ENCODE peak calls at places on chromosomes 16 and 17, in ten cellular contexts. Z, X, W, K, T, S, F, P, L and D are unnamed samples. For H3K36me3 and H3K27me3, the result is how much of the 10 kb centered on the place peaks cover.

GRCh38 chr17:48603959-48604769 is 622 bp downstream of the HOXB6 start:
- DNase-seq in Z (peak), X (no peak), W (no peak), K (no peak), T (peak), S (peak), F (no peak), P (no peak), L (no peak), D (no peak)

GRCh38 chr17:8153957-8154607 is 1.9 kb upstream of the PER1 start:
- DNase-seq in Z (peak), X (peak), W (peak), K (peak), T (peak), S (peak), F (peak), P (peak), L (peak), D (peak)

GRCh38 chr16:88975511-88976061 is 1.4 kb downstream of the CBFA2T3 start:
- DNase-seq in Z (peak), X (no peak), W (no peak), K (no peak), T (no peak), S (no peak), F (no peak), P (peak), L (no peak), D (no peak)

GRCh38 chr17:47990962-47991731 is 20.2 kb downstream of the CDK5RAP3 start:
- DNase-seq in Z (no peak), X (no peak), W (no peak), K (peak), T (no peak), S (peak), F (no peak), P (no peak), L (no peak), D (no peak)

GRCh38 chr16:47666434-47666833 is 205.3 kb downstream of the PHKB start:
- DNase-seq in Z (no peak), X (no peak), W (no peak), K (no peak), T (no peak), S (no peak), F (no peak), P (no peak), L (no peak), D (no peak)

GRCh38 chr16:86669937-86670772 is 91.8 kb downstream of the FOXL1 start:
- DNase-seq in Z (no peak), X (no peak), W (no peak), K (no peak), T (no peak), S (no peak), F (no peak), P (peak), L (peak), D (peak)

GRCh38 chr16:85123891-85124635 is 11.8 kb upstream of the CIBAR2 start:
- DNase-seq in Z (no peak), X (no peak), W (no peak), K (no peak), T (peak), S (peak), F (no peak), P (peak), L (peak), D (no peak)

GRCh38 chr17:10875411-10875810 is 37.5 kb upstream of the PIRT start:
- DNase-seq in Z (peak), X (no peak), W (no peak), K (no peak), T (peak), S (peak), F (no peak), P (no peak), L (no peak), D (no peak)

GRCh38 chr17:28227278-28228108 is 91.5 kb upstream of the TMEM97 start:
- DNase-seq in Z (no peak), X (no peak), W (peak), K (peak), T (peak), S (peak), F (peak), P (no peak), L (no peak), D (no peak)

GRCh38 chr16:23509763-23510153 is 536 bp downstream of the GGA2 start:
- DNase-seq in Z (peak), X (peak), W (no peak), K (no peak), T (no peak), S (peak), F (no peak), P (peak), L (no peak), D (no peak)

GRCh38 chr17:48225725-48226567 is 118.4 kb downstream of the SNX11 start:
- DNase-seq in Z (no peak), X (no peak), W (no peak), K (no peak), T (no peak), S (no peak), F (no peak), P (no peak), L (no peak), D (no peak)

GRCh38 chr16:17370233-17371013 is 100.3 kb downstream of the XYLT1 start:
- DNase-seq in Z (no peak), X (no peak), W (no peak), K (no peak), T (no peak), S (no peak), F (no peak), P (no peak), L (no peak), D (no peak)

GRCh38 chr16:55035037-55035436 is 104.4 kb downstream of the IRX5 start:
- DNase-seq in Z (peak), X (no peak), W (peak), K (peak), T (peak), S (peak), F (no peak), P (no peak), L (no peak), D (no peak)

GRCh38 chr17:27701963-27702362 is 71.0 kb downstream of the LGALS9 start:
- DNase-seq in Z (no peak), X (no peak), W (no peak), K (no peak), T (no peak), S (no peak), F (no peak), P (no peak), L (no peak), D (no peak)

GRCh38 chr16:87447323-87447722 is 45.5 kb downstream of the ZCCHC14 start:
- DNase-seq in Z (no peak), X (no peak), W (no peak), K (no peak), T (no peak), S (no peak), F (no peak), P (no peak), L (no peak), D (no peak)

GRCh38 chr16:19085679-19086200 is 18.3 kb downstream of the COQ7 start:
- DNase-seq in Z (peak), X (no peak), W (peak), K (peak), T (no peak), S (no peak), F (no peak), P (no peak), L (no peak), D (peak)

GRCh38 chr16:81608515-81609209 is 164.1 kb downstream of the CMIP start:
- DNase-seq in Z (no peak), X (no peak), W (no peak), K (no peak), T (no peak), S (no peak), F (no peak), P (no peak), L (peak), D (peak)

GRCh38 chr16:21622545-21622944 is 23.2 kb downstream of the METTL9 start:
- DNase-seq in Z (no peak), X (no peak), W (no peak), K (no peak), T (no peak), S (no peak), F (no peak), P (no peak), L (no peak), D (no peak)

GRCh38 chr17:20120835-20121234 is 111.7 kb downstream of the SPECC1 start:
- DNase-seq in Z (no peak), X (no peak), W (no peak), K (no peak), T (no peak), S (no peak), F (no peak), P (no peak), L (no peak), D (no peak)

GRCh38 chr17:7097940-7098339 is 16.7 kb downstream of the ASGR2 start:
- DNase-seq in Z (no peak), X (no peak), W (no peak), K (no peak), T (no peak), S (no peak), F (no peak), P (no peak), L (no peak), D (no peak)

GRCh38 chr16:78744796-78745464 is 645.5 kb downstream of the WWOX start:
- DNase-seq in Z (no peak), X (no peak), W (no peak), K (no peak), T (no peak), S (no peak), F (no peak), P (no peak), L (no peak), D (no peak)

GRCh38 chr16:23152386-23153178 is 3.3 kb upstream of the USP31 start:
- DNase-seq in Z (no peak), X (no peak), W (no peak), K (no peak), T (no peak), S (no peak), F (no peak), P (no peak), L (no peak), D (no peak)

GRCh38 chr17:81717049-81717765 is 5.1 kb downstream of the SLC25A10 start:
- DNase-seq in Z (no peak), X (no peak), W (no peak), K (no peak), T (no peak), S (no peak), F (no peak), P (no peak), L (no peak), D (no peak)

GRCh38 chr16:67668495-67669157 is 2.0 kb downstream of the C16orf86 start:
- DNase-seq in Z (no peak), X (no peak), W (no peak), K (peak), T (no peak), S (no peak), F (no peak), P (no peak), L (no peak), D (no peak)

GRCh38 chr16:13552062-13552959 is 367.6 kb upstream of the ERCC4 start:
- DNase-seq in Z (no peak), X (no peak), W (no peak), K (no peak), T (no peak), S (peak), F (no peak), P (no peak), L (no peak), D (no peak)

GRCh38 chr16:45454-45853 is 8.0 kb downstream of the POLR3K start:
- DNase-seq in Z (no peak), X (no peak), W (no peak), K (no peak), T (no peak), S (no peak), F (no peak), P (no peak), L (no peak), D (no peak)

GRCh38 chr17:4899341-4900230 is at the start of gene C17orf107:
- DNase-seq in Z (no peak), X (peak), W (peak), K (no peak), T (no peak), S (peak), F (peak), P (peak), L (peak), D (peak)

GRCh38 chr17:36534881-36535668 is at the start of gene PIGW:
- DNase-seq in Z (peak), X (peak), W (peak), K (peak), T (peak), S (peak), F (peak), P (peak), L (peak), D (peak)

GRCh38 chr17:13140750-13141149 is 122.9 kb upstream of the ELAC2 start:
- DNase-seq in Z (no peak), X (no peak), W (no peak), K (no peak), T (no peak), S (peak), F (no peak), P (no peak), L (no peak), D (no peak)

GRCh38 chr16:72644911-72645310 is 403.0 kb downstream of the ZFHX3 start:
- DNase-seq in Z (no peak), X (no peak), W (no peak), K (no peak), T (no peak), S (no peak), F (no peak), P (no peak), L (no peak), D (no peak)

GRCh38 chr16:73125860-73126259 is 77.9 kb upstream of the ZFHX3 start:
- DNase-seq in Z (no peak), X (no peak), W (no peak), K (no peak), T (peak), S (no peak), F (no peak), P (no peak), L (no peak), D (no peak)

GRCh38 chr17:47721725-47722124 is 11.3 kb upstream of the TBX21 start:
- DNase-seq in Z (no peak), X (no peak), W (no peak), K (no peak), T (no peak), S (no peak), F (no peak), P (no peak), L (no peak), D (no peak)

GRCh38 chr17:41734139-41734948 is at the start of gene HAP1:
- DNase-seq in Z (no peak), X (no peak), W (peak), K (peak), T (peak), S (peak), F (peak), P (no peak), L (no peak), D (no peak)

GRCh38 chr17:69223809-69224208 is 4.8 kb downstream of the ABCA10 start:
- DNase-seq in Z (no peak), X (no peak), W (no peak), K (no peak), T (no peak), S (no peak), F (no peak), P (no peak), L (no peak), D (no peak)

GRCh38 chr16:19883296-19883951 is 1.2 kb downstream of the GPRC5B start:
- DNase-seq in Z (peak), X (no peak), W (peak), K (peak), T (no peak), S (peak), F (peak), P (peak), L (peak), D (peak)

GRCh38 chr17:43224146-43224705 is 4.2 kb downstream of the CCDC200 start:
- DNase-seq in Z (no peak), X (no peak), W (no peak), K (no peak), T (no peak), S (no peak), F (no peak), P (no peak), L (peak), D (peak)

GRCh38 chr17:44102845-44103622 is 20.4 kb downstream of the HDAC5 start:
- DNase-seq in Z (no peak), X (no peak), W (no peak), K (no peak), T (no peak), S (no peak), F (no peak), P (peak), L (no peak), D (no peak)

DNA sequence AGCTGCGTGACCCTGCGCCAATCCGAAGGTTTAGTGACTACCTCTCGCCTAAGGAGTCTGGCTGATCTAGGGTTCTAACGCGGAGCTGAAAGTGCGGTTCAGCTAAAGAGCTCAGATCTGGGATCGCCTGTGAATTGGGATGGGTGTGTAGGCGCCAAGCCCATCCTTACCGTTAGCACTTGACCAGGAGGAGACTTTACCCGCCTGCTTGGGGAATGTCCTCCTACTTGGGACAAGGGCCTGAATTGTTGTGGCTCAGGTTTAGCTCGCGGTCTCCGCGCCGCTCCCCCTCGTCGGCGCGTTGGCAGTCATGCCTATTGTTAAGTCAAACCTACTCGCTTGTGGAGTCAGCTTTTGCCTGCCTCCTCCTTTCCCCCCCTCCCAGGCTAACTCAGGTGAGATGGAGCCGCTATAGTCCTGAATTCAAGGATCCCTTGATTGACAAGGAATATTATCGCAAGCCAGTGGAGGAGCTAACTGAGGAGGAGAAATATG is 480 bp downstream of the MRPS7 start:
- DNase-seq in Z (peak), X (no peak), W (no peak), K (no peak), T (no peak), S (peak), F (no peak), P (peak), L (no peak), D (no peak)
- H3K36me3 ChIP-seq in Z (half or more), X (under half), W (under half), K (under half), T (half or more), S (under half), F (under half), P (under half), L (under half), D (under half)

DNA sequence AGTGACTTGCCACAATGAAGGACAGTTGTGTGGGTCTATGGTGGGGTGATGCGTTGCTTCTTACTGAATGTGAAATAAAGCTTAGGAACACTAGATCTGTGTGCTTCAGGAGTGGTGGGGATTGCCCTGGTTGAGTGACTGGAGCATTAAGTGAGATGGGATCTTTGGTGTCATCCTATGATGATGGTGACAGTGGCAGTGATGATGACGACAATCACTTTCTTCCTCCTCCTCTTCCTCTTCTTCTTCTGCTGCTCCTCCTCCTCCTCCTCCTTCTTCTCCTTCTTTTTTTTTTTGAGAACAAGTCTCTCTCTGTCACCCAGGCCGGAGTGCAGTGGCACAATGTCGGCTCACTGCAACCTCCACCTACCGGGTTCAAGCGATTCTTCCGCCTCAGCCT is 396.8 kb downstream of the SEC14L1 start:
- DNase-seq in Z (no peak), X (no peak), W (no peak), K (no peak), T (no peak), S (no peak), F (no peak), P (no peak), L (no peak), D (no peak)
- H3K27me3 ChIP-seq in Z (under half), X (under half), W (under half), K (under half), T (under half), S (under half), F (under half), P (under half), L (under half), D (under half)

GRCh38 chr16:76193851-76194620 is 83.2 kb upstream of the CNTNAP4 start:
- DNase-seq in Z (no peak), X (no peak), W (no peak), K (no peak), T (no peak), S (no peak), F (no peak), P (no peak), L (no peak), D (no peak)

GRCh38 chr16:76190480-76190879 is 86.7 kb upstream of the CNTNAP4 start:
- DNase-seq in Z (no peak), X (no peak), W (no peak), K (no peak), T (no peak), S (no peak), F (no peak), P (no peak), L (no peak), D (no peak)

GRCh38 chr16:76194621-76195015 is 82.6 kb upstream of the CNTNAP4 start:
- DNase-seq in Z (no peak), X (no peak), W (no peak), K (no peak), T (no peak), S (no peak), F (no peak), P (no peak), L (no peak), D (no peak)

GRCh38 chr16:76195648-76196047 is 81.6 kb upstream of the CNTNAP4 start:
- DNase-seq in Z (no peak), X (no peak), W (no peak), K (no peak), T (no peak), S (no peak), F (no peak), P (no peak), L (no peak), D (no peak)

GRCh38 chr16:76190059-76190458 is 87.1 kb upstream of the CNTNAP4 start:
- DNase-seq in Z (no peak), X (no peak), W (no peak), K (no peak), T (no peak), S (no peak), F (no peak), P (no peak), L (no peak), D (no peak)
- H3K36me3 ChIP-seq in Z (under half), X (under half), W (under half), K (under half), T (under half), S (under half), F (under half), P (under half), L (under half), D (under half)

GRCh38 chr17:79142375-79142774 is 67.8 kb downstream of the ENGASE start:
- DNase-seq in Z (no peak), X (no peak), W (no peak), K (no peak), T (no peak), S (no peak), F (no peak), P (no peak), L (no peak), D (no peak)
- H3K27me3 ChIP-seq in Z (under half), X (under half), W (under half), K (under half), T (under half), S (under half), F (under half), P (under half), L (under half), D (under half)

DNA sequence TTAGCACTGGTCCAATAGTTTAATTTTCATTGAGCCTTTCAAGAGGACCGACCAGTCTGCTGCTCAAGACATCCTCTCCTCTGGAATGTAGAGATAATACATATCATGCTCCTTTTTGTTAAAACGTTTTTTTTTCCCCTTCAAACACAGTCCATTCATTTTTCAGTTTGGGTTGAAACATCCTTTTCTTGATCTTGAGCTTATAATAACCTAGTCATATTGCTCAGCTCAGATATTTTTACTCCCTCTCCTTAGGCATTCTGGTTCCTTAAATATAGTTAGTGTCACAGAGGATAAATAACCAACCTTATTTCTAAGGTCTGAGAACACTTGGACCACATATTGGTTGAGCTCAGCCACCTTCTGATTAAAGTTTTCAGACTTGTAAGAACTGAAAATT is 12.8 kb downstream of the ANKRD40CL start:
- DNase-seq in Z (no peak), X (no peak), W (no peak), K (no peak), T (no peak), S (no peak), F (no peak), P (no peak), L (no peak), D (no peak)
- H3K36me3 ChIP-seq in Z (half or more), X (under half), W (half or more), K (half or more), T (half or more), S (under half), F (under half), P (under half), L (under half), D (under half)

DNA sequence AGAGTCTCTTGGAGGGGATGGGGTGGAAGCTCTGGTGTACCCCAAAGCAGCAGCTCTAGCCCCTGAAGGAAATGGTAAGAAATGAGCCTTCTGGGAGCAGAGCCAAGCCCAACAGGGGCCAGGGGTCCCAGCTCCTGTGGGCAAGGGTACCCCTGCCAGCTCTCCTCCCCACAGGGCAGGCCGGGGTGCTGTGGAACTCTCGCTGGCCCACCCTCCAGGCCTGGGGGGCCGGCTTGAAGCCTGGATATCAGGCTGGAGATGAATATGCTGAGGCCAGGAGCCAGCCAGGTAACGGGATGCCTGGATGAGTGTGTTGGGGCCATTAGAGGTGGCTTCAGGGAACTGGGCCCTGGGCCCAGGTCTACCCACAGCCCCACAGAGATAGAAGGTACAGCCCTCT is 12.2 kb upstream of the CLDN9 start:
- DNase-seq in Z (no peak), X (no peak), W (no peak), K (no peak), T (no peak), S (no peak), F (no peak), P (no peak), L (no peak), D (no peak)
- H3K27me3 ChIP-seq in Z (under half), X (under half), W (under half), K (under half), T (under half), S (under half), F (under half), P (under half), L (under half), D (half or more)